ENCODE peak calls at places on chromosomes 13 and 19, in six cellular contexts. O is T47D, B is SK-N-SH, F is GM12878, H is K562, Z is HepG2. Y is an unnamed sample.

GRCh38 chr13:84479656-84480055 is 597.4 kb upstream of the SLITRK1 start:
- DNase-seq in Z (no peak), H (no peak), F (no peak), O (no peak), B (no peak), Y (peak)

GRCh38 chr13:22009500-22009899 is 338.6 kb downstream of the FGF9 start:
- DNase-seq in O (no peak), B (no peak), H (no peak), F (no peak), Z (no peak), Y (no peak)

GRCh38 chr13:38262211-38262610 is 87.4 kb upstream of the UFM1 start:
- DNase-seq in H (no peak), F (no peak), Z (no peak), O (no peak), B (no peak), Y (no peak)

GRCh38 chr19:51318687-51319675 is 7.5 kb downstream of the IGLON5 start:
- DNase-seq in O (peak), H (no peak), B (no peak), F (no peak), Z (no peak), Y (no peak)

GRCh38 chr13:43085545-43085944 is 62.2 kb downstream of the DNAJC15 start:
- DNase-seq in B (peak), F (no peak), Z (no peak), H (peak), O (peak), Y (peak)

GRCh38 chr13:110684388-110685056 is 21.4 kb downstream of the CARS2 start:
- DNase-seq in Z (peak), H (no peak), O (no peak), F (no peak), B (no peak), Y (no peak)

GRCh38 chr19:3383121-3383722 is 16.8 kb downstream of the NFIC start:
- DNase-seq in B (no peak), O (no peak), F (no peak), Z (no peak), H (no peak), Y (no peak)

GRCh38 chr13:71787461-71787860 is 79.5 kb downstream of the DACH1 start:
- DNase-seq in F (no peak), Z (no peak), H (no peak), B (no peak), O (no peak), Y (no peak)

GRCh38 chr13:51769455-51770127 is 34.4 kb downstream of the DHRS12 start:
- DNase-seq in F (no peak), O (no peak), B (peak), Z (no peak), H (no peak), Y (no peak)

GRCh38 chr13:112931028-112931934 is 37.7 kb upstream of the MCF2L start:
- DNase-seq in B (peak), F (no peak), H (peak), Z (peak), O (peak), Y (peak)

GRCh38 chr13:43760257-43760656 is 26.5 kb downstream of the ENOX1 start:
- DNase-seq in O (no peak), H (no peak), F (no peak), B (no peak), Z (no peak), Y (no peak)

GRCh38 chr13:67330149-67330548 is 100.0 kb upstream of the PCDH9 start:
- DNase-seq in F (no peak), O (peak), B (no peak), H (no peak), Z (no peak), Y (no peak)

DNA sequence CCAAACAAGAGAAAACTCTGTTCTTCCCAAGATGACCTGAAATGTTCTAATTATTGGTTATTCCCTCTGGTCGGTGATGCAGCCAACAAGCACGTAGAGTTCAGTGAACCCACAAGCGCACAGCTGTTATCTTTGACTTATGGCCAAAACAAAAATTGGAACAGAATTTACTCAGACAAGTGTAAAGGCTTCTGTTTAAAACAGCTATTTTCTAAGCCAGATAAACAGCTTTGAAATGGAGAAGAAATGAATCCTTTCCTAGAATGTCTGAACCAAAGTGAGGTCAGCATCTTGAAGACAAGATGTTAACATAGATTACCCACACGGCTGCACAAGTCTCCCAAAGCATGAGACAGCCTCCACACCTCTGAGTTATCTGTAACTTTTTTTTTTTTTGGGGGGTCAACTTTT is 669.2 kb downstream of the DIAPH3 start:
- DNase-seq in H (peak), B (no peak), F (no peak), O (no peak), Z (no peak), Y (no peak)
- TF ChIP-seq JUND in H (peak), B (no peak), F (no peak), O (no peak), Z (no peak), Y (no peak)

GRCh38 chr19:15212682-15213081 is 11.9 kb upstream of the NOTCH3 start:
- DNase-seq in F (no peak), O (no peak), B (no peak), Z (no peak), H (no peak), Y (no peak)

GRCh38 chr19:15213715-15214381 is 13.1 kb upstream of the NOTCH3 start:
- DNase-seq in F (no peak), Z (no peak), H (no peak), B (no peak), O (no peak), Y (no peak)

GRCh38 chr19:15210323-15210774 is 9.6 kb upstream of the NOTCH3 start:
- DNase-seq in Z (peak), F (no peak), H (no peak), O (no peak), B (no peak), Y (no peak)
- TF ChIP-seq JUND in Z (no peak), F (no peak), H (no peak), O (no peak), B (no peak), Y (no peak)

GRCh38 chr19:7933828-7934725 is 8.1 kb upstream of the CTXN1 start:
- DNase-seq in H (no peak), B (no peak), F (no peak), O (no peak), Z (no peak), Y (no peak)
- TF ChIP-seq JUND in H (no peak), B (no peak), F (no peak), O (no peak), Z (no peak), Y (no peak)

GRCh38 chr19:1674293-1674679 is 21.9 kb upstream of the TCF3 start:
- DNase-seq in Z (no peak), H (peak), F (no peak), B (peak), O (no peak), Y (no peak)

GRCh38 chr19:1673645-1674292 is 21.4 kb upstream of the TCF3 start:
- DNase-seq in F (no peak), O (no peak), H (peak), B (peak), Z (no peak), Y (no peak)

GRCh38 chr19:1676351-1677266 is 24.2 kb upstream of the TCF3 start:
- DNase-seq in B (no peak), F (no peak), Z (no peak), H (no peak), O (no peak), Y (no peak)

GRCh38 chr19:1678073-1678472 is 25.7 kb upstream of the TCF3 start:
- DNase-seq in B (no peak), Z (no peak), O (no peak), F (no peak), H (no peak), Y (no peak)

DNA sequence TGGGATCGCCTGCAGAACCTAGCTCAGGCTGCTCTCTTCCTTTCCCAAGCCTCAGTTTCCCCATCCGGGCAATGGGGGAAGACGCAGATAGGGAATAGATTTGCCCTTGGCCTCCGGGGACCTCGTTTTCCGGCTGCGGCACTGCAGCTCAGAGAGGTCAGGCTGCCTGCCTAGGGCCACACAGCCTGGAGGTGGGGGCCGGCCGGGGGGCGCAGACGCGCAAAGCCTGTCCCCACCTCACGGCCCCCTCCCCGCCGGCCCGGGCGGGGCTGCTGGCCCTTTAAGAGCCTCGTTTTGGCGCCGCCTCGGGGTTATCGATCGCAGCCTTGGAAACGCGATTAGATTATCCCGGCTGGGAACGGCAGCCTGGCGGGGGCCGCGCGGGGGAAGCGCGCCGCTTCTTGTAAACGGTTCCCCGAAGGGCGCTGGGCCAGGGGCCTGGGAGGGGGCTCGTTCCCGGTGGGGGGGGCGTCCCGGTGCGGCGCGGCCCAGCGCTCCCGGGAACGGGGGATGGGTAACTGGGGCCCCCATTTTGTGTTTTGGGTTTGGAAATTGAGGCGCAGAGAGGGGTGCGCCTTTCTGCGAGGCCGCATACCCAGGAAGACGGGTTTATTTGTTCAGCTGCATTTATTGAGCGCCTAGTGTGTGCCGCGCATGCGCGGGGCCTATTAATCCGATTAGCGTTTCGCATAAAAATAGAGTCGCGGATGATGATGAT is 23.4 kb upstream of the TCF3 start:
- DNase-seq in B (peak), H (no peak), Z (no peak), F (no peak), O (no peak), Y (no peak)
- TF ChIP-seq JUND in B (no peak), H (no peak), Z (no peak), F (no peak), O (no peak), Y (no peak)

DNA sequence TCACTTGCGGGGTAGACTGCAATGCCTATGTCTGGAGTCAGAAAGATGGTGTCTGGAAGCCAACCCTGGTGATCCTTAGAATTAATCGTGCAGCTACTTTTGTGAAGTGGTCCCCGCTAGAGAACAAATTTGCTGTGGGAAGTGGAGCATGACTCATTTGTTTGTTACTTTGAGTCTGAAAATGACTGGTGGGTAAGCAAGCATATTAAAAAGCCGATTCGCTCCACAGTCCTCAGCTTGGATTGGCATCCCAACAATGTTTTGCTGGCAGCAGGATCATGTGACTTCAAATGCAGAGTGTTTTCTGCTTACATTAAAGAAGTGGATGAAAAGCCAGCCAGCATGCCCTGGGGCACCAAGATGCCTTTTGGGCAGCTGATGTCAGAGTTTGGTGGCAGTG is 9.5 kb upstream of the ERVV-1 start:
- DNase-seq in F (no peak), B (no peak), O (no peak), Z (no peak), H (no peak), Y (no peak)
- TF ChIP-seq JUND in F (no peak), B (no peak), O (no peak), Z (no peak), H (no peak), Y (no peak)

DNA sequence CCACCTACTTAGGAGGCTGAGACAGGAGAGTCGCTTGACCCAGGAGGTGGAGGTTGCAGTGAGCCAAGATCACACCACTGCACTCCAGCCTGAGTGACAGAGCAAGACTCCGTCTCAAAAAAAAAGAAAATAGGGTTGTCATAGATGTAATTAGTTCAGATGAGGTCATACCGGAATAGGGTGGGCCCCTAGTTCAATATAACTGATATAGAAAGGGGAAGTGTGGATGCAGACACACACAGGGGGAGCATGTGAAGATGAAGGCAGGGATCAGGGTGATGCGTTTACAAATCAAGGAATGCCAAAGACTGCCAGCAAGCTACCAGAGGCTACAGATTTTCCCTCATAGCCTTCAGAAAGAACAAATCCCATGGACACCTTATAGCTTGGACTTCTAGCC is 24.3 kb upstream of the EEF1AKMT1 start:
- DNase-seq in B (no peak), O (no peak), F (no peak), Z (no peak), H (no peak), Y (no peak)
- TF ChIP-seq JUND in B (no peak), O (no peak), F (no peak), Z (no peak), H (no peak), Y (no peak)

GRCh38 chr13:62119739-62120700 is 704.4 kb upstream of the PCDH20 start:
- DNase-seq in Z (no peak), F (no peak), B (peak), H (no peak), O (peak), Y (peak)
- TF ChIP-seq JUND in Z (no peak), F (no peak), B (no peak), H (no peak), O (no peak), Y (no peak)

Y was measured in HCT116.